ENCODE peak calls at places on chromosome 4, in eight cellular contexts. One of them, this sample, is unnamed.

GRCh38 chr4:108166441-108167315 is 2.1 kb downstream of the LEF1 start:
- DNase-seq in hepatocyte: peak
- DNase-seq in left ventricle myocardium inferior: no peak
- DNase-seq in activated CD8-positive, alpha-beta T cell treated with anti-CD3 and anti-CD28 coated beads for 36 hours: peak
- DNase-seq in fibroblast of lung: peak
- DNase-seq in heart left ventricle: no peak
- DNase-seq in GM06990: peak
- DNase-seq in choroid plexus epithelial cell: no peak
- DNase-seq in this sample: peak

GRCh38 chr4:56817840-56818491 is 3.5 kb downstream of the SPINK2 start:
- DNase-seq in hepatocyte: no peak
- DNase-seq in left ventricle myocardium inferior: no peak
- DNase-seq in activated CD8-positive, alpha-beta T cell treated with anti-CD3 and anti-CD28 coated beads for 36 hours: peak
- DNase-seq in fibroblast of lung: peak
- DNase-seq in heart left ventricle: no peak
- DNase-seq in GM06990: peak
- DNase-seq in choroid plexus epithelial cell: no peak
- DNase-seq in this sample: peak

GRCh38 chr4:20252656-20253271 is 1.1 kb downstream of the SLIT2 start:
- DNase-seq in hepatocyte: peak
- DNase-seq in left ventricle myocardium inferior: peak
- DNase-seq in activated CD8-positive, alpha-beta T cell treated with anti-CD3 and anti-CD28 coated beads for 36 hours: no peak
- DNase-seq in fibroblast of lung: peak
- DNase-seq in heart left ventricle: peak
- DNase-seq in GM06990: peak
- DNase-seq in choroid plexus epithelial cell: peak
- DNase-seq in this sample: peak

GRCh38 chr4:126957555-126958440 is 675.0 kb upstream of the INTU start:
- DNase-seq in hepatocyte: no peak
- DNase-seq in left ventricle myocardium inferior: no peak
- DNase-seq in activated CD8-positive, alpha-beta T cell treated with anti-CD3 and anti-CD28 coated beads for 36 hours: no peak
- DNase-seq in fibroblast of lung: peak
- DNase-seq in heart left ventricle: no peak
- DNase-seq in GM06990: no peak
- DNase-seq in choroid plexus epithelial cell: peak
- DNase-seq in this sample: no peak

GRCh38 chr4:116342143-116342542 is 743.2 kb downstream of the TRAM1L1 start:
- DNase-seq in hepatocyte: no peak
- DNase-seq in left ventricle myocardium inferior: no peak
- DNase-seq in activated CD8-positive, alpha-beta T cell treated with anti-CD3 and anti-CD28 coated beads for 36 hours: no peak
- DNase-seq in fibroblast of lung: no peak
- DNase-seq in heart left ventricle: no peak
- DNase-seq in GM06990: no peak
- DNase-seq in choroid plexus epithelial cell: no peak
- DNase-seq in this sample: no peak

GRCh38 chr4:1644906-1645657 is 39.0 kb downstream of the FAM53A start:
- DNase-seq in hepatocyte: peak
- DNase-seq in left ventricle myocardium inferior: peak
- DNase-seq in activated CD8-positive, alpha-beta T cell treated with anti-CD3 and anti-CD28 coated beads for 36 hours: no peak
- DNase-seq in fibroblast of lung: peak
- DNase-seq in heart left ventricle: peak
- DNase-seq in GM06990: no peak
- DNase-seq in choroid plexus epithelial cell: peak
- DNase-seq in this sample: no peak

GRCh38 chr4:23999714-24000113 is 109.9 kb upstream of the PPARGC1A start:
- DNase-seq in hepatocyte: no peak
- DNase-seq in left ventricle myocardium inferior: no peak
- DNase-seq in activated CD8-positive, alpha-beta T cell treated with anti-CD3 and anti-CD28 coated beads for 36 hours: no peak
- DNase-seq in fibroblast of lung: peak
- DNase-seq in heart left ventricle: no peak
- DNase-seq in GM06990: no peak
- DNase-seq in choroid plexus epithelial cell: no peak
- DNase-seq in this sample: no peak

GRCh38 chr4:121272526-121272925 is 108.3 kb downstream of the QRFPR start:
- DNase-seq in hepatocyte: peak
- DNase-seq in left ventricle myocardium inferior: no peak
- DNase-seq in activated CD8-positive, alpha-beta T cell treated with anti-CD3 and anti-CD28 coated beads for 36 hours: no peak
- DNase-seq in fibroblast of lung: peak
- DNase-seq in heart left ventricle: no peak
- DNase-seq in GM06990: peak
- DNase-seq in choroid plexus epithelial cell: peak
- DNase-seq in this sample: no peak

GRCh38 chr4:37908488-37909343 is 17.8 kb downstream of the TBC1D1 start:
- DNase-seq in hepatocyte: no peak
- DNase-seq in left ventricle myocardium inferior: no peak
- DNase-seq in activated CD8-positive, alpha-beta T cell treated with anti-CD3 and anti-CD28 coated beads for 36 hours: no peak
- DNase-seq in fibroblast of lung: peak
- DNase-seq in heart left ventricle: peak
- DNase-seq in GM06990: no peak
- DNase-seq in choroid plexus epithelial cell: peak
- DNase-seq in this sample: no peak

GRCh38 chr4:1171306-1172227 is 816 bp downstream of the SPON2 start:
- DNase-seq in hepatocyte: no peak
- DNase-seq in left ventricle myocardium inferior: no peak
- DNase-seq in activated CD8-positive, alpha-beta T cell treated with anti-CD3 and anti-CD28 coated beads for 36 hours: peak
- DNase-seq in fibroblast of lung: no peak
- DNase-seq in heart left ventricle: no peak
- DNase-seq in GM06990: no peak
- DNase-seq in choroid plexus epithelial cell: peak
- DNase-seq in this sample: peak

GRCh38 chr4:75916091-75916661 is 13.9 kb upstream of the PPEF2 start:
- DNase-seq in hepatocyte: peak
- DNase-seq in left ventricle myocardium inferior: no peak
- DNase-seq in activated CD8-positive, alpha-beta T cell treated with anti-CD3 and anti-CD28 coated beads for 36 hours: peak
- DNase-seq in fibroblast of lung: peak
- DNase-seq in heart left ventricle: no peak
- DNase-seq in GM06990: no peak
- DNase-seq in choroid plexus epithelial cell: peak
- DNase-seq in this sample: peak

GRCh38 chr4:4182835-4183568 is 43.7 kb downstream of the OTOP1 start:
- DNase-seq in hepatocyte: peak
- DNase-seq in left ventricle myocardium inferior: no peak
- DNase-seq in activated CD8-positive, alpha-beta T cell treated with anti-CD3 and anti-CD28 coated beads for 36 hours: peak
- DNase-seq in fibroblast of lung: no peak
- DNase-seq in heart left ventricle: no peak
- DNase-seq in GM06990: peak
- DNase-seq in choroid plexus epithelial cell: peak
- DNase-seq in this sample: peak

GRCh38 chr4:13903851-13904340 is 276.4 kb upstream of the BOD1L1 start:
- DNase-seq in hepatocyte: no peak
- DNase-seq in left ventricle myocardium inferior: no peak
- DNase-seq in activated CD8-positive, alpha-beta T cell treated with anti-CD3 and anti-CD28 coated beads for 36 hours: no peak
- DNase-seq in fibroblast of lung: no peak
- DNase-seq in heart left ventricle: no peak
- DNase-seq in GM06990: no peak
- DNase-seq in choroid plexus epithelial cell: no peak
- DNase-seq in this sample: no peak

GRCh38 chr4:175048111-175048784 is 130.1 kb downstream of the ADAM29 start:
- DNase-seq in hepatocyte: no peak
- DNase-seq in left ventricle myocardium inferior: no peak
- DNase-seq in activated CD8-positive, alpha-beta T cell treated with anti-CD3 and anti-CD28 coated beads for 36 hours: no peak
- DNase-seq in fibroblast of lung: no peak
- DNase-seq in heart left ventricle: no peak
- DNase-seq in GM06990: no peak
- DNase-seq in choroid plexus epithelial cell: no peak
- DNase-seq in this sample: no peak

GRCh38 chr4:182465979-182466378 is 222.8 kb downstream of the TENM3 start:
- DNase-seq in hepatocyte: no peak
- DNase-seq in left ventricle myocardium inferior: no peak
- DNase-seq in activated CD8-positive, alpha-beta T cell treated with anti-CD3 and anti-CD28 coated beads for 36 hours: no peak
- DNase-seq in fibroblast of lung: no peak
- DNase-seq in heart left ventricle: no peak
- DNase-seq in GM06990: no peak
- DNase-seq in choroid plexus epithelial cell: no peak
- DNase-seq in this sample: no peak

GRCh38 chr4:68074397-68074796 is 55.3 kb downstream of the TMPRSS11F start:
- DNase-seq in hepatocyte: no peak
- DNase-seq in left ventricle myocardium inferior: no peak
- DNase-seq in activated CD8-positive, alpha-beta T cell treated with anti-CD3 and anti-CD28 coated beads for 36 hours: no peak
- DNase-seq in fibroblast of lung: no peak
- DNase-seq in heart left ventricle: no peak
- DNase-seq in GM06990: no peak
- DNase-seq in choroid plexus epithelial cell: no peak
- DNase-seq in this sample: no peak

GRCh38 chr4:15479089-15479912 is 9.6 kb downstream of the CC2D2A start:
- DNase-seq in hepatocyte: peak
- DNase-seq in left ventricle myocardium inferior: no peak
- DNase-seq in activated CD8-positive, alpha-beta T cell treated with anti-CD3 and anti-CD28 coated beads for 36 hours: peak
- DNase-seq in fibroblast of lung: peak
- DNase-seq in heart left ventricle: peak
- DNase-seq in GM06990: peak
- DNase-seq in choroid plexus epithelial cell: peak
- DNase-seq in this sample: peak

GRCh38 chr4:137621056-137621455 is 88.8 kb upstream of the PCDH18 start:
- DNase-seq in hepatocyte: no peak
- DNase-seq in left ventricle myocardium inferior: no peak
- DNase-seq in activated CD8-positive, alpha-beta T cell treated with anti-CD3 and anti-CD28 coated beads for 36 hours: no peak
- DNase-seq in fibroblast of lung: peak
- DNase-seq in heart left ventricle: no peak
- DNase-seq in GM06990: no peak
- DNase-seq in choroid plexus epithelial cell: no peak
- DNase-seq in this sample: no peak

GRCh38 chr4:154686838-154687237 is 57.0 kb upstream of the LRAT start:
- DNase-seq in hepatocyte: no peak
- DNase-seq in left ventricle myocardium inferior: no peak
- DNase-seq in activated CD8-positive, alpha-beta T cell treated with anti-CD3 and anti-CD28 coated beads for 36 hours: no peak
- DNase-seq in fibroblast of lung: peak
- DNase-seq in heart left ventricle: no peak
- DNase-seq in GM06990: no peak
- DNase-seq in choroid plexus epithelial cell: peak
- DNase-seq in this sample: no peak
- TF ChIP-seq CTCF in hepatocyte: peak
- TF ChIP-seq CTCF in left ventricle myocardium inferior: no peak
- TF ChIP-seq CTCF in activated CD8-positive, alpha-beta T cell treated with anti-CD3 and anti-CD28 coated beads for 36 hours: no peak
- TF ChIP-seq CTCF in fibroblast of lung: no peak
- TF ChIP-seq CTCF in heart left ventricle: no peak
- TF ChIP-seq CTCF in GM06990: peak
- TF ChIP-seq CTCF in choroid plexus epithelial cell: peak
- TF ChIP-seq CTCF in this sample: no peak

GRCh38 chr4:155026715-155027114 is 181.7 kb upstream of the NPY2R start:
- DNase-seq in hepatocyte: no peak
- DNase-seq in left ventricle myocardium inferior: no peak
- DNase-seq in activated CD8-positive, alpha-beta T cell treated with anti-CD3 and anti-CD28 coated beads for 36 hours: no peak
- DNase-seq in fibroblast of lung: no peak
- DNase-seq in heart left ventricle: no peak
- DNase-seq in GM06990: no peak
- DNase-seq in choroid plexus epithelial cell: no peak
- DNase-seq in this sample: no peak

DNA sequence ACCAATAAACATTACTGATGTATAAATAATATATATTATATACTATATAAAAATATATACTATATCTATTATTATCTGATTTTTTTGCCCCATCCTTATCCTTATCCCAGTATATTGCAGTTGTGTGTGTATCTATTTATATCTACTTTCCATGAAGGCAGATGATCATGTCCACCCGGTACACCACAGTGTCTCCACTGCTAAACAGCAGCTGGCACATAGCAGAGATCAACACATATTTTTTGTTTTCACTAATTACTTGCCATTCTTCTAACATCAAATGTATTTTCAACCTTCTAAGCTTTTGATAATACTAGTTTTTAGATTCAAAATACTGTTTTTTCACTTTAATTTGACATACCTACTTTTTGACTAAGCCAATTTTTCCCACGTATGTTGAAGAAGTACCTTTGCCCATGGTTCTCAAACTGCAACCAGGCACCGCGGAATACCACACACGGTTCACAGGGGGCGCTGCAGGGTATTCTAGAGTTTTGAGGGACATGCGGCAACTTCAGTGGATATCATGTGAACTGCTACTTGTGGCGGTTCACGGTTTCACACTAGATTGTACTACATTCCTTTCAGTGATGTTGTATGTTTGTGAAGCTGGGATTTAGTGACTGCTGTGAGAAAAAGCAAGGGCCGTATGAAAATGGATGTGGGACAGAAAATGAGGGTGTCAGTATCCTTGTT is 182.5 kb upstream of the NPY2R start:
- DNase-seq in hepatocyte: peak
- DNase-seq in left ventricle myocardium inferior: peak
- DNase-seq in activated CD8-positive, alpha-beta T cell treated with anti-CD3 and anti-CD28 coated beads for 36 hours: peak
- DNase-seq in fibroblast of lung: peak
- DNase-seq in heart left ventricle: peak
- DNase-seq in GM06990: peak
- DNase-seq in choroid plexus epithelial cell: peak
- DNase-seq in this sample: no peak
- TF ChIP-seq CTCF in hepatocyte: peak
- TF ChIP-seq CTCF in left ventricle myocardium inferior: peak
- TF ChIP-seq CTCF in activated CD8-positive, alpha-beta T cell treated with anti-CD3 and anti-CD28 coated beads for 36 hours: peak
- TF ChIP-seq CTCF in fibroblast of lung: peak
- TF ChIP-seq CTCF in heart left ventricle: peak
- TF ChIP-seq CTCF in GM06990: peak
- TF ChIP-seq CTCF in choroid plexus epithelial cell: peak
- TF ChIP-seq CTCF in this sample: peak

DNA sequence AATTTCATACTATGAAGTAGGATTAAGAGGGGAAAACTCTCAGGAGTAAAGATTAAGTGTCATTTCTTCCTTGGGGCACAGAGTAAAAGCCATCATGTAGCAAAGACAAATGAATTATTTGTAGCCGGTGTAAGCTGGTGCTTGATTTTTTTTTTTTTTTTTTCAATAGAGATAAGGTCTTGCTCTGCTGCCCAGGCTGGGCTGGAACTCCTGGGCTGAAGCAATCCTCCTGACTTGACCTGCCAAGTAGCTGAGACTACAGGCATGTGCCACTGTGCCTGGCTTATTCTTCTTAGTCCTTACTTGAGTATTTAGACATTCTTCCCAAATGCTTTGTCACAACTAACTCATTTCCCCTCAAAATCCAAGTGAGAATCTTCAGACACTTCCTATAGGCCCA is 125.7 kb downstream of the STOX2 start:
- DNase-seq in hepatocyte: no peak
- DNase-seq in left ventricle myocardium inferior: no peak
- DNase-seq in activated CD8-positive, alpha-beta T cell treated with anti-CD3 and anti-CD28 coated beads for 36 hours: no peak
- DNase-seq in fibroblast of lung: no peak
- DNase-seq in heart left ventricle: no peak
- DNase-seq in GM06990: no peak
- DNase-seq in choroid plexus epithelial cell: no peak
- DNase-seq in this sample: no peak
- TF ChIP-seq CTCF in hepatocyte: no peak
- TF ChIP-seq CTCF in left ventricle myocardium inferior: no peak
- TF ChIP-seq CTCF in activated CD8-positive, alpha-beta T cell treated with anti-CD3 and anti-CD28 coated beads for 36 hours: no peak
- TF ChIP-seq CTCF in fibroblast of lung: no peak
- TF ChIP-seq CTCF in heart left ventricle: no peak
- TF ChIP-seq CTCF in GM06990: no peak
- TF ChIP-seq CTCF in choroid plexus epithelial cell: no peak
- TF ChIP-seq CTCF in this sample: no peak

DNA sequence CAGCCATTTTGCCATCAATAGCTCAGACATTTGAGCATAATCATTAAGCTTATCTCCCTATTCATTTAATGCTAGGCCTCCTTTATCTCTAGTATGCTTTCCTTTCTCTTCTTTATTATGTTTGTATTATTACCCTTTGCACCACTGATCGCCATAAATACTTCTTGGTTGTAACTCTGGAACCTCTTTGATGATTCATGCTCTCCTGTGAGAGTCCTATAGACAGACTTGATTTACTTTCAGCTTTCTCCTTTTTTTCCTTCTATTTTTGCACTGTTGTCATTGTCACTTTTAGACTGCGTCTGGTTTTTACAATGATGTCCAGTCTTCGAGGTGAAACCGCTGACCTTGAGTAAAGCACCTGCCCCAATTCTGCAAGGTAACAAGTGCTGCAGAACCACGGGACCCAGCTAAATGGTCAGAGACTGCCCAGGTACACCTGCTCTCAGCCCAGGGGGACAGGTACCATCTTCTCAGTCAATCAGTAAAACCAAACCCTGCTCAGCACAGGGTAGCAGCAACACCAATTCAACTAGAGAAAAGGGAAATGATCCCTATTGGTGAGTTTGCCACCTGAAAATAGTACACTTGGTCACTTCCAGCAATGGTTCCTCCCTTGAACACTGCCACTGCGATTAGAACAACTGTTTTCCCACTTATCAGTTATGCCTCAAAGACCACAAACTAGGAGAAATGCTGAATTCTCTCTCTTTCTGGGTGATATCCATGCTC is 125.1 kb downstream of the MAML3 start:
- DNase-seq in hepatocyte: peak
- DNase-seq in left ventricle myocardium inferior: no peak
- DNase-seq in activated CD8-positive, alpha-beta T cell treated with anti-CD3 and anti-CD28 coated beads for 36 hours: no peak
- DNase-seq in fibroblast of lung: no peak
- DNase-seq in heart left ventricle: no peak
- DNase-seq in GM06990: no peak
- DNase-seq in choroid plexus epithelial cell: peak
- DNase-seq in this sample: no peak
- TF ChIP-seq CTCF in hepatocyte: no peak
- TF ChIP-seq CTCF in left ventricle myocardium inferior: no peak
- TF ChIP-seq CTCF in activated CD8-positive, alpha-beta T cell treated with anti-CD3 and anti-CD28 coated beads for 36 hours: no peak
- TF ChIP-seq CTCF in fibroblast of lung: no peak
- TF ChIP-seq CTCF in heart left ventricle: no peak
- TF ChIP-seq CTCF in GM06990: no peak
- TF ChIP-seq CTCF in choroid plexus epithelial cell: no peak
- TF ChIP-seq CTCF in this sample: no peak

This sample was measured in GM13977.